ENCODE peak calls at places on chromosomes 16 and 17, in five cellular contexts. A is A549, M is BE2C, N is progenitor cell of endocrine pancreas, J is tibial artery. C is an unnamed sample.

GRCh38 chr16:10521681-10522274 is 58.6 kb downstream of the EMP2 start:
- DNase-seq in A (peak), M (peak), N (peak), J (peak), C (peak)

GRCh38 chr17:73533801-73534574 is 110.3 kb downstream of the SDK2 start:
- DNase-seq in A (no peak), M (no peak), N (no peak), J (no peak), C (no peak)

GRCh38 chr17:81153340-81153803 is 11.9 kb upstream of the PVALEF start:
- DNase-seq in A (no peak), M (no peak), N (no peak), J (no peak), C (no peak)

GRCh38 chr16:53504161-53504663 is 1.2 kb upstream of the AKTIP start:
- DNase-seq in A (no peak), M (peak), N (peak), J (peak), C (peak)

GRCh38 chr16:77376358-77376757 is 58.5 kb downstream of the ADAMTS18 start:
- DNase-seq in A (no peak), M (no peak), N (no peak), J (no peak), C (no peak)

GRCh38 chr17:40542562-40543411 is 22.5 kb downstream of the CCR7 start:
- DNase-seq in A (peak), M (no peak), N (no peak), J (peak), C (no peak)

GRCh38 chr17:27526603-27527002 is 70.4 kb downstream of the KSR1 start:
- DNase-seq in A (no peak), M (no peak), N (no peak), J (no peak), C (peak)

GRCh38 chr17:40664582-40665333 is at the start of gene KRT222:
- DNase-seq in A (no peak), M (no peak), N (no peak), J (no peak), C (peak)

GRCh38 chr16:67860589-67861398 is 12.1 kb upstream of the EDC4 start:
- DNase-seq in A (no peak), M (no peak), N (no peak), J (no peak), C (no peak)

GRCh38 chr17:51352798-51353197 is 92.5 kb downstream of the UTP18 start:
- DNase-seq in A (no peak), M (no peak), N (no peak), J (no peak), C (no peak)

GRCh38 chr16:57755061-57755684 is 19.6 kb downstream of the KATNB1 start:
- DNase-seq in A (no peak), M (peak), N (no peak), J (no peak), C (no peak)

GRCh38 chr17:10993126-10993525 is 155.2 kb upstream of the PIRT start:
- DNase-seq in A (no peak), M (no peak), N (no peak), J (no peak), C (no peak)

GRCh38 chr16:10661737-10662136 is 33.0 kb downstream of the TEKT5 start:
- DNase-seq in A (no peak), M (no peak), N (no peak), J (no peak), C (no peak)

GRCh38 chr16:89471225-89471624 is 19.1 kb downstream of the ANKRD11 start:
- DNase-seq in A (no peak), M (no peak), N (no peak), J (no peak), C (no peak)

GRCh38 chr16:57551057-57551456 is 8.6 kb downstream of the ADGRG5 start:
- DNase-seq in A (no peak), M (no peak), N (no peak), J (no peak), C (no peak)

GRCh38 chr16:5428932-5429331 is 331.3 kb upstream of the EEF2KMT start:
- DNase-seq in A (no peak), M (peak), N (no peak), J (no peak), C (peak)

GRCh38 chr17:12911241-12911640 is 106.6 kb downstream of the ELAC2 start:
- DNase-seq in A (no peak), M (no peak), N (no peak), J (no peak), C (no peak)

GRCh38 chr16:20906225-20906870 is 5.8 kb downstream of the LYRM1 start:
- DNase-seq in A (no peak), M (no peak), N (no peak), J (no peak), C (no peak)

GRCh38 chr16:1812732-1813163 is 13.9 kb downstream of the HAGH start:
- DNase-seq in A (peak), M (peak), N (no peak), J (no peak), C (peak)

GRCh38 chr17:38967290-38967738 is at the start of gene FBXO47:
- DNase-seq in A (peak), M (peak), N (peak), J (peak), C (peak)
- TF ChIP-seq CTCF in A (no peak), M (no peak), N (no peak), J (peak), C (no peak)

GRCh38 chr16:56202036-56202435 is 10.7 kb downstream of the GNAO1 start:
- DNase-seq in A (no peak), M (no peak), N (no peak), J (peak), C (no peak)

GRCh38 chr16:56204836-56205235 is 13.5 kb downstream of the GNAO1 start:
- DNase-seq in A (no peak), M (no peak), N (no peak), J (no peak), C (no peak)

GRCh38 chr16:56201030-56201429 is 9.7 kb downstream of the GNAO1 start:
- DNase-seq in A (no peak), M (no peak), N (no peak), J (no peak), C (no peak)

GRCh38 chr16:56199164-56199563 is 7.9 kb downstream of the GNAO1 start:
- DNase-seq in A (no peak), M (no peak), N (no peak), J (no peak), C (no peak)

GRCh38 chr16:56203052-56203451 is 11.8 kb downstream of the GNAO1 start:
- DNase-seq in A (peak), M (peak), N (no peak), J (peak), C (peak)
- TF ChIP-seq CTCF in A (no peak), M (peak), N (peak), J (no peak), C (peak)

GRCh38 chr17:17681187-17681743 is at the start of gene RAI1:
- DNase-seq in A (peak), M (peak), N (peak), J (peak), C (peak)
- TF ChIP-seq CTCF in A (peak), M (peak), N (peak), J (peak), C (peak)

GRCh38 chr17:29140631-29141483 is 39.3 kb downstream of the MYO18A start:
- DNase-seq in A (no peak), M (peak), N (no peak), J (no peak), C (peak)

GRCh38 chr17:29141484-29141835 is 38.7 kb downstream of the MYO18A start:
- DNase-seq in A (no peak), M (peak), N (no peak), J (no peak), C (no peak)

GRCh38 chr17:29146369-29146972 is 33.7 kb downstream of the MYO18A start:
- DNase-seq in A (no peak), M (no peak), N (no peak), J (no peak), C (no peak)

GRCh38 chr17:29145289-29146058 is 34.7 kb downstream of the MYO18A start:
- DNase-seq in A (peak), M (peak), N (no peak), J (peak), C (peak)

DNA sequence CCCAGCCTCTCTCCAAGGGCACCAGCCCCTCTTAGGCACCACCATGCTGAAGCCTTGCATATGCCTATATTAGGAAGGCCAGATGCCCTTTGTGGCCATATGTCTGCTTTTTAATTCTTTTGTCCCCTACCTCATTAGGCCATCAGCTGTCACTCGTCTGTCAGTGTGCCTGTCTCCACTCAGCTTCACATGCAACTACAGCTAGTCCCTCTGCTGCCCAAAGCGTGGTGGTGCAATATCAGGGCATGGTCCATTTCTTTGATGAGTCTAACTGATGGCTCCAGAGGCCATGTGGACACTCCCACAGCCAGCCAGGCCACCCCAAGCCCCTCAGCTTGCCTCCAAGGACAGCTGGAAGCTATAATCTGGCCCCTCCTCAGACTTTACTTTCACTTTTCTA is 36.3 kb downstream of the MYO18A start:
- DNase-seq in A (peak), M (peak), N (no peak), J (no peak), C (peak)
- TF ChIP-seq CTCF in A (peak), M (peak), N (peak), J (peak), C (peak)

GRCh38 chr17:16997514-16998429 is 25.9 kb upstream of the TNFRSF13B start:
- DNase-seq in A (peak), M (no peak), N (no peak), J (no peak), C (no peak)
- TF ChIP-seq CTCF in A (peak), M (no peak), N (no peak), J (no peak), C (no peak)

DNA sequence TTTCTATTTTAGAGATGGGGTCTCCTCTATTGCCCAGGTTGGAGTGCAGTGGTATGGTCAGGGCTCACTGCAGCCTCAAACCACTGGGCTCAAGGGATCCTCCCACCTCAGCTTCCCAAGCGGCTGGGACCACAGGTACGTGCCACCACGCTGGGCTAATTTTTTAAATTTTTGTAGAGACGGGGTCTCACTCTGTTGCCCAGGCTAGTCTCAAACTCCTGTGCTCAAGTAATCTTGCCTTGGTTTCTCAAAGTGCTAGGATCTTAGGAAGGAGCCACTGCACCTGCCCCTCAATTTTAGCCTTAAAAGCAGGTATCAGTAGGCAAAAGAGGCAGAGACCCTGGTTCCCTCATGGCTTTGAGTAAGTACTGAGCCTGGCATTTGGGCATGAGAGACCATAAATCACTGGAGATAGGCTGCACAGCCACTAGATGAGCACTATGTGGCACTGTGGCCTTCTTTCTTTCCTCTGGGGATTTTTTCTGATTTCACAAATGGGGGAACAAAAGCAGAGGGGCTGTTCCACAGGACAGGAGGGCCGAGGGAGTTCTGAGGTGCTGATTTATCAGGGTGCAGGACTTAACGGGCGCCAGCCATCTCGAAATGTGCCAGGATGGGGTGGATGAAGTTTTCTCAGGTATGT is 82.2 kb downstream of the PLXDC1 start:
- DNase-seq in A (peak), M (peak), N (no peak), J (no peak), C (no peak)
- TF ChIP-seq CTCF in A (peak), M (peak), N (peak), J (peak), C (peak)

GRCh38 chr17:42251115-42251514 is 25.1 kb downstream of the STAT5B start:
- DNase-seq in A (peak), M (no peak), N (no peak), J (no peak), C (no peak)
- TF ChIP-seq CTCF in A (peak), M (peak), N (peak), J (no peak), C (no peak)

GRCh38 chr17:7213895-7214299 is 5.7 kb downstream of the DLG4 start:
- DNase-seq in A (peak), M (peak), N (peak), J (peak), C (peak)
- TF ChIP-seq CTCF in A (peak), M (peak), N (peak), J (no peak), C (peak)

DNA sequence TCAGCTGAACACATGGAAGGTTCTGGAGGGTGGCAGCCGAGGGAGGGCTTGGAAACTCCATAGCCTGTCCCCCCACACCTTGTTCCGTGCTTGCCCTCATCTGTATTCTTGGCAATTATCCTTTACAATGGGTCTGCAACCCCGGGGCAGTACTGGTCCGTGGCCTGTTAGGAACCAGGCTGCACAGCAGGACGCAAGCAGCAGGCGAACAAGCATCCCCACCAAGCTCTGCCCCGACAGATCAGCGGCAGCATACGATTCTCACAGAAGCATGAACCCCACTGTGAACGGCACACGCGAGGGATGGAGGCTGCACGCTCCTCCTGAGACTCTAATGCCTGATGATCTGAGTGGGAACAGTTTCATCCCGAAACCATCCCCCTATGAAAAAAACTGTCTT is 6.2 kb downstream of the WDR45B start:
- DNase-seq in A (no peak), M (no peak), N (no peak), J (no peak), C (no peak)
- TF ChIP-seq CTCF in A (no peak), M (no peak), N (no peak), J (no peak), C (no peak)

GRCh38 chr16:17696696-17697095 is 225.9 kb upstream of the XYLT1 start:
- DNase-seq in A (no peak), M (no peak), N (no peak), J (no peak), C (no peak)

GRCh38 chr16:17691621-17692231 is 221.0 kb upstream of the XYLT1 start:
- DNase-seq in A (no peak), M (no peak), N (no peak), J (no peak), C (no peak)
- TF ChIP-seq CTCF in A (no peak), M (no peak), N (no peak), J (no peak), C (no peak)

C was measured in nephron progenitor cell.